ENCODE peak calls at places on chromosomes 1 and 21, in eight cellular contexts. One of them, this sample, is unnamed.
A peak's percentile ranks its signal among the peaks of the same experiment; 100 is the strongest.

GRCh38 chr21:45977396-45977795 is 4.2 kb upstream of the COL6A1 start:
- DNase-seq in BE2C: no peak
- DNase-seq in ecto neural progenitor cell: peak; percentile 52
- DNase-seq in uterus: peak; percentile 88
- DNase-seq in H4: no peak
- DNase-seq in activated CD8-positive, alpha-beta memory T cell treated with anti-CD3 and anti-CD28 coated beads, Interleukin-2, amount 50 U/mL, for 48 hours: peak; percentile 51
- DNase-seq in kidney glomerular epithelial cell: no peak
- DNase-seq in NCI-H1092: no peak
- DNase-seq in this sample: peak; percentile 77

GRCh38 chr21:44593598-44594405 is 1.5 kb upstream of the KRTAP10-6 start:
- DNase-seq in uterus: no peak
- DNase-seq in H4: no peak
- DNase-seq in ecto neural progenitor cell: peak; percentile 44
- DNase-seq in BE2C: no peak
- DNase-seq in activated CD8-positive, alpha-beta memory T cell treated with anti-CD3 and anti-CD28 coated beads, Interleukin-2, amount 50 U/mL, for 48 hours: peak; percentile 32
- DNase-seq in kidney glomerular epithelial cell: no peak
- DNase-seq in NCI-H1092: no peak
- DNase-seq in this sample: no peak

GRCh38 chr1:95660736-95661135 is 426.7 kb downstream of the RWDD3 start:
- DNase-seq in activated CD8-positive, alpha-beta memory T cell treated with anti-CD3 and anti-CD28 coated beads, Interleukin-2, amount 50 U/mL, for 48 hours: no peak
- DNase-seq in kidney glomerular epithelial cell: no peak
- DNase-seq in NCI-H1092: no peak
- DNase-seq in H4: no peak
- DNase-seq in ecto neural progenitor cell: no peak
- DNase-seq in BE2C: no peak
- DNase-seq in uterus: no peak
- DNase-seq in this sample: no peak

GRCh38 chr1:164769504-164770148 is 210.6 kb downstream of the PBX1 start:
- DNase-seq in kidney glomerular epithelial cell: no peak
- DNase-seq in ecto neural progenitor cell: no peak
- DNase-seq in activated CD8-positive, alpha-beta memory T cell treated with anti-CD3 and anti-CD28 coated beads, Interleukin-2, amount 50 U/mL, for 48 hours: no peak
- DNase-seq in uterus: peak; percentile 7
- DNase-seq in NCI-H1092: no peak
- DNase-seq in H4: no peak
- DNase-seq in BE2C: no peak
- DNase-seq in this sample: no peak

GRCh38 chr21:42505090-42505726 is 8.4 kb upstream of the SLC37A1 start:
- DNase-seq in activated CD8-positive, alpha-beta memory T cell treated with anti-CD3 and anti-CD28 coated beads, Interleukin-2, amount 50 U/mL, for 48 hours: no peak
- DNase-seq in kidney glomerular epithelial cell: no peak
- DNase-seq in ecto neural progenitor cell: no peak
- DNase-seq in H4: no peak
- DNase-seq in BE2C: no peak
- DNase-seq in uterus: no peak
- DNase-seq in NCI-H1092: no peak
- DNase-seq in this sample: no peak

GRCh38 chr1:91846007-91846620 is 39.8 kb downstream of the TGFBR3 start:
- DNase-seq in H4: peak; percentile 52
- DNase-seq in kidney glomerular epithelial cell: no peak
- DNase-seq in uterus: peak; percentile 74
- DNase-seq in NCI-H1092: peak; percentile 92
- DNase-seq in BE2C: peak; percentile 60
- DNase-seq in activated CD8-positive, alpha-beta memory T cell treated with anti-CD3 and anti-CD28 coated beads, Interleukin-2, amount 50 U/mL, for 48 hours: no peak
- DNase-seq in ecto neural progenitor cell: no peak
- DNase-seq in this sample: no peak

GRCh38 chr1:18280956-18281355 is 173.4 kb downstream of the IGSF21 start:
- DNase-seq in activated CD8-positive, alpha-beta memory T cell treated with anti-CD3 and anti-CD28 coated beads, Interleukin-2, amount 50 U/mL, for 48 hours: no peak
- DNase-seq in uterus: no peak
- DNase-seq in ecto neural progenitor cell: no peak
- DNase-seq in BE2C: no peak
- DNase-seq in NCI-H1092: no peak
- DNase-seq in kidney glomerular epithelial cell: no peak
- DNase-seq in H4: no peak
- DNase-seq in this sample: no peak

GRCh38 chr1:27391511-27392095 is 819 bp upstream of the GPR3 start:
- DNase-seq in kidney glomerular epithelial cell: no peak
- DNase-seq in ecto neural progenitor cell: peak; percentile 67
- DNase-seq in BE2C: no peak
- DNase-seq in H4: no peak
- DNase-seq in NCI-H1092: peak; percentile 48
- DNase-seq in uterus: peak; percentile 72
- DNase-seq in activated CD8-positive, alpha-beta memory T cell treated with anti-CD3 and anti-CD28 coated beads, Interleukin-2, amount 50 U/mL, for 48 hours: peak; percentile 69
- DNase-seq in this sample: no peak

GRCh38 chr21:39321424-39321823 is 8.0 kb upstream of the BRWD1 start:
- DNase-seq in NCI-H1092: no peak
- DNase-seq in BE2C: no peak
- DNase-seq in activated CD8-positive, alpha-beta memory T cell treated with anti-CD3 and anti-CD28 coated beads, Interleukin-2, amount 50 U/mL, for 48 hours: no peak
- DNase-seq in H4: no peak
- DNase-seq in kidney glomerular epithelial cell: no peak
- DNase-seq in ecto neural progenitor cell: no peak
- DNase-seq in uterus: no peak
- DNase-seq in this sample: no peak

GRCh38 chr21:14382486-14382834 is 486 bp downstream of the HSPA13 start:
- DNase-seq in BE2C: no peak
- DNase-seq in uterus: no peak
- DNase-seq in activated CD8-positive, alpha-beta memory T cell treated with anti-CD3 and anti-CD28 coated beads, Interleukin-2, amount 50 U/mL, for 48 hours: no peak
- DNase-seq in NCI-H1092: no peak
- DNase-seq in ecto neural progenitor cell: no peak
- DNase-seq in kidney glomerular epithelial cell: no peak
- DNase-seq in H4: no peak
- DNase-seq in this sample: no peak

GRCh38 chr1:88813474-88813873 is 77.9 kb downstream of the GTF2B start:
- DNase-seq in H4: no peak
- DNase-seq in BE2C: no peak
- DNase-seq in activated CD8-positive, alpha-beta memory T cell treated with anti-CD3 and anti-CD28 coated beads, Interleukin-2, amount 50 U/mL, for 48 hours: no peak
- DNase-seq in uterus: no peak
- DNase-seq in NCI-H1092: no peak
- DNase-seq in ecto neural progenitor cell: no peak
- DNase-seq in kidney glomerular epithelial cell: no peak
- DNase-seq in this sample: no peak

GRCh38 chr1:167714851-167715652 is 6.7 kb upstream of the MPZL1 start:
- DNase-seq in kidney glomerular epithelial cell: peak; percentile 88
- DNase-seq in BE2C: peak; percentile 81
- DNase-seq in uterus: peak; percentile 89
- DNase-seq in NCI-H1092: peak; percentile 87
- DNase-seq in H4: peak; percentile 80
- DNase-seq in ecto neural progenitor cell: peak; percentile 92
- DNase-seq in activated CD8-positive, alpha-beta memory T cell treated with anti-CD3 and anti-CD28 coated beads, Interleukin-2, amount 50 U/mL, for 48 hours: peak; percentile 97
- DNase-seq in this sample: peak; percentile 86

GRCh38 chr1:108142258-108142657 is 57.9 kb downstream of the SLC25A24 start:
- DNase-seq in activated CD8-positive, alpha-beta memory T cell treated with anti-CD3 and anti-CD28 coated beads, Interleukin-2, amount 50 U/mL, for 48 hours: no peak
- DNase-seq in NCI-H1092: no peak
- DNase-seq in kidney glomerular epithelial cell: no peak
- DNase-seq in BE2C: no peak
- DNase-seq in H4: no peak
- DNase-seq in ecto neural progenitor cell: no peak
- DNase-seq in uterus: no peak
- DNase-seq in this sample: no peak

GRCh38 chr1:164240081-164240480 is 318.9 kb upstream of the PBX1 start:
- DNase-seq in BE2C: no peak
- DNase-seq in activated CD8-positive, alpha-beta memory T cell treated with anti-CD3 and anti-CD28 coated beads, Interleukin-2, amount 50 U/mL, for 48 hours: no peak
- DNase-seq in uterus: no peak
- DNase-seq in NCI-H1092: no peak
- DNase-seq in H4: peak; percentile 9
- DNase-seq in kidney glomerular epithelial cell: no peak
- DNase-seq in ecto neural progenitor cell: no peak
- DNase-seq in this sample: no peak

GRCh38 chr1:54239603-54240002 is 39.6 kb downstream of the MRPL37 start:
- DNase-seq in activated CD8-positive, alpha-beta memory T cell treated with anti-CD3 and anti-CD28 coated beads, Interleukin-2, amount 50 U/mL, for 48 hours: no peak
- DNase-seq in kidney glomerular epithelial cell: no peak
- DNase-seq in BE2C: no peak
- DNase-seq in uterus: no peak
- DNase-seq in ecto neural progenitor cell: no peak
- DNase-seq in H4: no peak
- DNase-seq in NCI-H1092: no peak
- DNase-seq in this sample: no peak

GRCh38 chr1:52574594-52574993 is 21.7 kb upstream of the TUT4 start:
- DNase-seq in ecto neural progenitor cell: no peak
- DNase-seq in activated CD8-positive, alpha-beta memory T cell treated with anti-CD3 and anti-CD28 coated beads, Interleukin-2, amount 50 U/mL, for 48 hours: no peak
- DNase-seq in BE2C: no peak
- DNase-seq in uterus: peak; percentile 18
- DNase-seq in H4: peak; percentile 83
- DNase-seq in kidney glomerular epithelial cell: peak; percentile 4
- DNase-seq in NCI-H1092: no peak
- DNase-seq in this sample: no peak

GRCh38 chr1:199264283-199264682 is 625.4 kb downstream of the PTPRC start:
- DNase-seq in activated CD8-positive, alpha-beta memory T cell treated with anti-CD3 and anti-CD28 coated beads, Interleukin-2, amount 50 U/mL, for 48 hours: no peak
- DNase-seq in NCI-H1092: no peak
- DNase-seq in H4: no peak
- DNase-seq in kidney glomerular epithelial cell: no peak
- DNase-seq in uterus: no peak
- DNase-seq in ecto neural progenitor cell: no peak
- DNase-seq in BE2C: no peak
- DNase-seq in this sample: no peak

GRCh38 chr1:177857285-177857684 is 112.6 kb downstream of the SEC16B start:
- DNase-seq in NCI-H1092: peak; percentile 43
- DNase-seq in uterus: no peak
- DNase-seq in ecto neural progenitor cell: no peak
- DNase-seq in H4: no peak
- DNase-seq in kidney glomerular epithelial cell: no peak
- DNase-seq in activated CD8-positive, alpha-beta memory T cell treated with anti-CD3 and anti-CD28 coated beads, Interleukin-2, amount 50 U/mL, for 48 hours: no peak
- DNase-seq in BE2C: no peak
- DNase-seq in this sample: no peak

GRCh38 chr1:200226268-200226968 is 183.4 kb downstream of the ZNF281 start:
- DNase-seq in NCI-H1092: no peak
- DNase-seq in ecto neural progenitor cell: no peak
- DNase-seq in kidney glomerular epithelial cell: no peak
- DNase-seq in H4: no peak
- DNase-seq in uterus: no peak
- DNase-seq in BE2C: no peak
- DNase-seq in activated CD8-positive, alpha-beta memory T cell treated with anti-CD3 and anti-CD28 coated beads, Interleukin-2, amount 50 U/mL, for 48 hours: no peak
- DNase-seq in this sample: no peak

GRCh38 chr1:84960371-84960770 is 36.5 kb downstream of the MCOLN2 start:
- DNase-seq in BE2C: no peak
- DNase-seq in NCI-H1092: no peak
- DNase-seq in H4: peak; percentile 30
- DNase-seq in kidney glomerular epithelial cell: peak; percentile 32
- DNase-seq in ecto neural progenitor cell: no peak
- DNase-seq in activated CD8-positive, alpha-beta memory T cell treated with anti-CD3 and anti-CD28 coated beads, Interleukin-2, amount 50 U/mL, for 48 hours: no peak
- DNase-seq in uterus: no peak
- DNase-seq in this sample: no peak

GRCh38 chr1:210624722-210625121 is 296.0 kb downstream of the HHAT start:
- DNase-seq in activated CD8-positive, alpha-beta memory T cell treated with anti-CD3 and anti-CD28 coated beads, Interleukin-2, amount 50 U/mL, for 48 hours: no peak
- DNase-seq in H4: no peak
- DNase-seq in kidney glomerular epithelial cell: no peak
- DNase-seq in BE2C: peak; percentile 51
- DNase-seq in uterus: no peak
- DNase-seq in NCI-H1092: no peak
- DNase-seq in ecto neural progenitor cell: no peak
- DNase-seq in this sample: no peak

GRCh38 chr1:64505944-64506658 is 36.2 kb downstream of the CACHD1 start:
- DNase-seq in kidney glomerular epithelial cell: no peak
- DNase-seq in activated CD8-positive, alpha-beta memory T cell treated with anti-CD3 and anti-CD28 coated beads, Interleukin-2, amount 50 U/mL, for 48 hours: peak; percentile 57
- DNase-seq in BE2C: no peak
- DNase-seq in uterus: no peak
- DNase-seq in ecto neural progenitor cell: no peak
- DNase-seq in H4: no peak
- DNase-seq in NCI-H1092: peak; percentile 41
- DNase-seq in this sample: no peak

This sample was measured in coronary artery.